ENCODE peak calls at places on chromosomes 16 and 17, in seven cellular contexts. One of them, this sample, is unnamed.

GRCh38 chr17:47934856-47935255 is 6.5 kb upstream of the PNPO start:
- DNase-seq in activated B cell treated with CpG ODN at 0.5 μM for 24 hours: no peak
- DNase-seq in fibroblast of mammary gland: peak; percentile 63
- DNase-seq in fibroblast of lung: no peak
- DNase-seq in D721Med: no peak
- DNase-seq in astrocyte of the cerebellum: no peak
- DNase-seq in Calu3: no peak
- DNase-seq in this sample: no peak

GRCh38 chr17:75654176-75654575 is 12.8 kb downstream of the RECQL5 start:
- DNase-seq in activated B cell treated with CpG ODN at 0.5 μM for 24 hours: no peak
- DNase-seq in fibroblast of mammary gland: peak; percentile 27
- DNase-seq in fibroblast of lung: peak; percentile 9
- DNase-seq in D721Med: no peak
- DNase-seq in astrocyte of the cerebellum: no peak
- DNase-seq in Calu3: no peak
- DNase-seq in this sample: no peak

GRCh38 chr17:40501499-40501911 is at the start of gene TNS4:
- DNase-seq in activated B cell treated with CpG ODN at 0.5 μM for 24 hours: no peak
- DNase-seq in fibroblast of mammary gland: no peak
- DNase-seq in fibroblast of lung: no peak
- DNase-seq in D721Med: no peak
- DNase-seq in astrocyte of the cerebellum: no peak
- DNase-seq in Calu3: no peak
- DNase-seq in this sample: no peak

GRCh38 chr16:24935336-24935735 is 79.8 kb downstream of the ARHGAP17 start:
- DNase-seq in activated B cell treated with CpG ODN at 0.5 μM for 24 hours: no peak
- DNase-seq in fibroblast of mammary gland: no peak
- DNase-seq in fibroblast of lung: no peak
- DNase-seq in D721Med: no peak
- DNase-seq in astrocyte of the cerebellum: no peak
- DNase-seq in Calu3: no peak
- DNase-seq in this sample: no peak

GRCh38 chr16:51164167-51164566 is 13.1 kb upstream of the SALL1 start:
- DNase-seq in activated B cell treated with CpG ODN at 0.5 μM for 24 hours: no peak
- DNase-seq in fibroblast of mammary gland: peak; percentile 69
- DNase-seq in fibroblast of lung: no peak
- DNase-seq in D721Med: no peak
- DNase-seq in astrocyte of the cerebellum: no peak
- DNase-seq in Calu3: peak; percentile 19
- DNase-seq in this sample: no peak

GRCh38 chr16:24152826-24153225 is 103.3 kb upstream of the CACNG3 start:
- DNase-seq in activated B cell treated with CpG ODN at 0.5 μM for 24 hours: no peak
- DNase-seq in fibroblast of mammary gland: no peak
- DNase-seq in fibroblast of lung: no peak
- DNase-seq in D721Med: no peak
- DNase-seq in astrocyte of the cerebellum: no peak
- DNase-seq in Calu3: no peak
- DNase-seq in this sample: no peak

GRCh38 chr16:48444574-48444973 is 59.4 kb upstream of the SIAH1 start:
- DNase-seq in activated B cell treated with CpG ODN at 0.5 μM for 24 hours: no peak
- DNase-seq in fibroblast of mammary gland: peak; percentile 97
- DNase-seq in fibroblast of lung: peak; percentile 93
- DNase-seq in D721Med: no peak
- DNase-seq in astrocyte of the cerebellum: peak; percentile 70
- DNase-seq in Calu3: peak; percentile 41
- DNase-seq in this sample: no peak

GRCh38 chr17:7341842-7342241 is 5.5 kb downstream of the ACAP1 start:
- DNase-seq in activated B cell treated with CpG ODN at 0.5 μM for 24 hours: no peak
- DNase-seq in fibroblast of mammary gland: no peak
- DNase-seq in fibroblast of lung: no peak
- DNase-seq in D721Med: no peak
- DNase-seq in astrocyte of the cerebellum: no peak
- DNase-seq in Calu3: no peak
- DNase-seq in this sample: no peak

GRCh38 chr17:73478768-73479424 is 165.3 kb downstream of the SDK2 start:
- DNase-seq in activated B cell treated with CpG ODN at 0.5 μM for 24 hours: no peak
- DNase-seq in fibroblast of mammary gland: no peak
- DNase-seq in fibroblast of lung: no peak
- DNase-seq in D721Med: no peak
- DNase-seq in astrocyte of the cerebellum: no peak
- DNase-seq in Calu3: peak; percentile 18
- DNase-seq in this sample: no peak

GRCh38 chr17:53032861-53033271 is 789.9 kb upstream of the KIF2B start:
- DNase-seq in activated B cell treated with CpG ODN at 0.5 μM for 24 hours: no peak
- DNase-seq in fibroblast of mammary gland: peak; percentile 3
- DNase-seq in fibroblast of lung: peak; percentile 50
- DNase-seq in D721Med: no peak
- DNase-seq in astrocyte of the cerebellum: peak; percentile 68
- DNase-seq in Calu3: peak; percentile 8
- DNase-seq in this sample: peak; percentile 0

GRCh38 chr17:73145641-73146040 is 19.2 kb upstream of the SSTR2 start:
- DNase-seq in activated B cell treated with CpG ODN at 0.5 μM for 24 hours: no peak
- DNase-seq in fibroblast of mammary gland: no peak
- DNase-seq in fibroblast of lung: no peak
- DNase-seq in D721Med: no peak
- DNase-seq in astrocyte of the cerebellum: no peak
- DNase-seq in Calu3: no peak
- DNase-seq in this sample: no peak

GRCh38 chr16:6545329-6545728 is 787.3 kb upstream of the RBFOX1 start:
- DNase-seq in activated B cell treated with CpG ODN at 0.5 μM for 24 hours: no peak
- DNase-seq in fibroblast of mammary gland: no peak
- DNase-seq in fibroblast of lung: no peak
- DNase-seq in D721Med: no peak
- DNase-seq in astrocyte of the cerebellum: no peak
- DNase-seq in Calu3: no peak
- DNase-seq in this sample: no peak

GRCh38 chr16:67663151-67663876 is 2.6 kb downstream of the PARD6A start:
- DNase-seq in activated B cell treated with CpG ODN at 0.5 μM for 24 hours: no peak
- DNase-seq in fibroblast of mammary gland: no peak
- DNase-seq in fibroblast of lung: no peak
- DNase-seq in D721Med: no peak
- DNase-seq in astrocyte of the cerebellum: no peak
- DNase-seq in Calu3: peak; percentile 50
- DNase-seq in this sample: no peak

GRCh38 chr16:68072038-68072695 is 13.0 kb upstream of the NFATC3 start:
- DNase-seq in activated B cell treated with CpG ODN at 0.5 μM for 24 hours: no peak
- DNase-seq in fibroblast of mammary gland: peak; percentile 89
- DNase-seq in fibroblast of lung: peak; percentile 31
- DNase-seq in D721Med: no peak
- DNase-seq in astrocyte of the cerebellum: no peak
- DNase-seq in Calu3: no peak
- DNase-seq in this sample: no peak

GRCh38 chr17:2931901-2932300 is 131.5 kb downstream of the OR1D5 start:
- DNase-seq in activated B cell treated with CpG ODN at 0.5 μM for 24 hours: no peak
- DNase-seq in fibroblast of mammary gland: no peak
- DNase-seq in fibroblast of lung: no peak
- DNase-seq in D721Med: no peak
- DNase-seq in astrocyte of the cerebellum: no peak
- DNase-seq in Calu3: no peak
- DNase-seq in this sample: no peak

GRCh38 chr16:11218324-11218962 is 37.6 kb downstream of the SOCS1 start:
- DNase-seq in activated B cell treated with CpG ODN at 0.5 μM for 24 hours: no peak
- DNase-seq in fibroblast of mammary gland: no peak
- DNase-seq in fibroblast of lung: no peak
- DNase-seq in D721Med: no peak
- DNase-seq in astrocyte of the cerebellum: no peak
- DNase-seq in Calu3: no peak
- DNase-seq in this sample: no peak

GRCh38 chr17:20156196-20157077 is 147.3 kb downstream of the SPECC1 start:
- DNase-seq in activated B cell treated with CpG ODN at 0.5 μM for 24 hours: peak; percentile 44
- DNase-seq in fibroblast of mammary gland: peak; percentile 7
- DNase-seq in fibroblast of lung: peak; percentile 31
- DNase-seq in D721Med: no peak
- DNase-seq in astrocyte of the cerebellum: no peak
- DNase-seq in Calu3: peak; percentile 65
- DNase-seq in this sample: peak; percentile 55

GRCh38 chr17:20154601-20155000 is 145.4 kb downstream of the SPECC1 start:
- DNase-seq in activated B cell treated with CpG ODN at 0.5 μM for 24 hours: no peak
- DNase-seq in fibroblast of mammary gland: no peak
- DNase-seq in fibroblast of lung: no peak
- DNase-seq in D721Med: no peak
- DNase-seq in astrocyte of the cerebellum: no peak
- DNase-seq in Calu3: no peak
- DNase-seq in this sample: no peak

GRCh38 chr17:20153231-20153630 is 144.1 kb downstream of the SPECC1 start:
- DNase-seq in activated B cell treated with CpG ODN at 0.5 μM for 24 hours: no peak
- DNase-seq in fibroblast of mammary gland: no peak
- DNase-seq in fibroblast of lung: no peak
- DNase-seq in D721Med: no peak
- DNase-seq in astrocyte of the cerebellum: no peak
- DNase-seq in Calu3: no peak
- DNase-seq in this sample: peak; percentile 18

GRCh38 chr17:20157078-20157360 is 147.9 kb downstream of the SPECC1 start:
- DNase-seq in activated B cell treated with CpG ODN at 0.5 μM for 24 hours: no peak
- DNase-seq in fibroblast of mammary gland: no peak
- DNase-seq in fibroblast of lung: no peak
- DNase-seq in D721Med: no peak
- DNase-seq in astrocyte of the cerebellum: no peak
- DNase-seq in Calu3: no peak
- DNase-seq in this sample: no peak

GRCh38 chr17:20155258-20156195 is 146.4 kb downstream of the SPECC1 start:
- DNase-seq in activated B cell treated with CpG ODN at 0.5 μM for 24 hours: peak; percentile 99
- DNase-seq in fibroblast of mammary gland: peak; percentile 86
- DNase-seq in fibroblast of lung: peak; percentile 90
- DNase-seq in D721Med: peak; percentile 94
- DNase-seq in astrocyte of the cerebellum: peak; percentile 90
- DNase-seq in Calu3: peak; percentile 97
- DNase-seq in this sample: peak; percentile 99
- TF ChIP-seq CTCF in activated B cell treated with CpG ODN at 0.5 μM for 24 hours: no peak
- TF ChIP-seq CTCF in fibroblast of mammary gland: no peak
- TF ChIP-seq CTCF in fibroblast of lung: no peak
- TF ChIP-seq CTCF in D721Med: no peak
- TF ChIP-seq CTCF in astrocyte of the cerebellum: no peak
- TF ChIP-seq CTCF in Calu3: no peak
- TF ChIP-seq CTCF in this sample: no peak

GRCh38 chr17:32962320-32962707 is 29.3 kb upstream of the SPACA3 start:
- DNase-seq in activated B cell treated with CpG ODN at 0.5 μM for 24 hours: no peak
- DNase-seq in fibroblast of mammary gland: no peak
- DNase-seq in fibroblast of lung: no peak
- DNase-seq in D721Med: no peak
- DNase-seq in astrocyte of the cerebellum: no peak
- DNase-seq in Calu3: no peak
- DNase-seq in this sample: no peak

GRCh38 chr17:32970281-32970680 is 21.4 kb upstream of the SPACA3 start:
- DNase-seq in activated B cell treated with CpG ODN at 0.5 μM for 24 hours: no peak
- DNase-seq in fibroblast of mammary gland: peak; percentile 89
- DNase-seq in fibroblast of lung: no peak
- DNase-seq in D721Med: no peak
- DNase-seq in astrocyte of the cerebellum: no peak
- DNase-seq in Calu3: no peak
- DNase-seq in this sample: peak; percentile 77

GRCh38 chr17:32960815-32961214 is 30.8 kb upstream of the SPACA3 start:
- DNase-seq in activated B cell treated with CpG ODN at 0.5 μM for 24 hours: no peak
- DNase-seq in fibroblast of mammary gland: peak; percentile 37
- DNase-seq in fibroblast of lung: no peak
- DNase-seq in D721Med: no peak
- DNase-seq in astrocyte of the cerebellum: no peak
- DNase-seq in Calu3: no peak
- DNase-seq in this sample: no peak

DNA sequence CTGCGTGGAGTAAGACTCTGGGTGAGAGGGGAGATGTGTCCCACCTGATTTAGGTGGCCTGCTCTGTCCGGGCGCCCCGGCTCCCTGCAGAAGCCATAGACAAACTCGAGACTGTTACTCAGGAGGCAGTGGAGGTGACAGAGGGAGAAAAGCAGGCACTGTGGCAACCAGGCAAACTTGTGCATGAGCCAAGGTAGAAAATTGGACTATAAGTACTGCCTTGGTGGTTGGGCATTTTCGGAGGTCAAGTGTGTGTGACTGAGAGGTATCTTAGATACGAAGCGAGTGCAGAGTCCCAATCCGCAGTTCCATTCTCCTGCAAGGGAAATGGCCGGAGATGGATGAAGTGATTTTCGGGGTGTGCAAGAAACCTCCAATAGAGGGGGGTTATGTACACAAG is 27.1 kb upstream of the SPACA3 start:
- DNase-seq in activated B cell treated with CpG ODN at 0.5 μM for 24 hours: no peak
- DNase-seq in fibroblast of mammary gland: no peak
- DNase-seq in fibroblast of lung: no peak
- DNase-seq in D721Med: no peak
- DNase-seq in astrocyte of the cerebellum: no peak
- DNase-seq in Calu3: no peak
- DNase-seq in this sample: no peak
- TF ChIP-seq CTCF in activated B cell treated with CpG ODN at 0.5 μM for 24 hours: no peak
- TF ChIP-seq CTCF in fibroblast of mammary gland: no peak
- TF ChIP-seq CTCF in fibroblast of lung: no peak
- TF ChIP-seq CTCF in D721Med: no peak
- TF ChIP-seq CTCF in astrocyte of the cerebellum: no peak
- TF ChIP-seq CTCF in Calu3: no peak
- TF ChIP-seq CTCF in this sample: no peak

DNA sequence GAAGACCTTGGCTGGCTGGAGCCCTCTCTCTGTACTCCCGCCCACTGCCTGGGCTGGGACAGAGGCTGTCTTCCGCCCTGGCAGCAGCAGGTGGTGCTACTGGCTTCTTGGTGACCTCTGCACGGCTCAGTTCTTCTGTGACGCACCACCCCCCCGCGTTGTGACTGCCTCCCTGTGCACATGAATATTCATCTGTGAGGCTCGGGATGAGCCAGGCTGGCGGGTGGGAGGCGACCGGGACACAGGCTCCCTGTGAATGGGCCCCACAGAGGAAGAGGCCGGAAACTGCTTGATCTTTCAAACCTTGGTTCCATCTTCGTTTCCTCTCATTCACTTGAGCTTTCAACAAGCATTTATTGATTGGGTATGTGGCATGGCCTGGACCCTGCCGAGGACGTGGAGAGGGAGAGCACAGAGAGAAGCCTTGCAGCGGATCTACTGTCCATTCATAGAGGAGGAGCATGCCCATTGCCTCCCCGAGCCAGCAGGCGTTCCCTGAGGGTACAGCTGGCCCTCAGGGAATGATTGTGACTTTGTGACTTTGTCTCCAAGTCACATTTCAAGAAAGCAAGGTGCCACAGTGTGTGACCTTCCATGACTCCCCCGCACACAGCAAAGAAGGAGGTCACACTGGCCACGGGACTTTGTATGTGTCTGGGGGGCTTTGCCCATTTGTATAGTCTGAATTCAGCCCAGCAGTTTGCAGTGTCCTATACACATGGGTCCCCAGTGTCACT is 45.0 kb downstream of the B9D1 start:
- DNase-seq in activated B cell treated with CpG ODN at 0.5 μM for 24 hours: no peak
- DNase-seq in fibroblast of mammary gland: peak; percentile 84
- DNase-seq in fibroblast of lung: peak; percentile 73
- DNase-seq in D721Med: no peak
- DNase-seq in astrocyte of the cerebellum: peak; percentile 75
- DNase-seq in Calu3: no peak
- DNase-seq in this sample: peak; percentile 68
- TF ChIP-seq CTCF in activated B cell treated with CpG ODN at 0.5 μM for 24 hours: no peak
- TF ChIP-seq CTCF in fibroblast of mammary gland: peak; percentile 24
- TF ChIP-seq CTCF in fibroblast of lung: peak; percentile 2
- TF ChIP-seq CTCF in D721Med: no peak
- TF ChIP-seq CTCF in astrocyte of the cerebellum: peak; percentile 24
- TF ChIP-seq CTCF in Calu3: no peak
- TF ChIP-seq CTCF in this sample: peak; percentile 40

DNA sequence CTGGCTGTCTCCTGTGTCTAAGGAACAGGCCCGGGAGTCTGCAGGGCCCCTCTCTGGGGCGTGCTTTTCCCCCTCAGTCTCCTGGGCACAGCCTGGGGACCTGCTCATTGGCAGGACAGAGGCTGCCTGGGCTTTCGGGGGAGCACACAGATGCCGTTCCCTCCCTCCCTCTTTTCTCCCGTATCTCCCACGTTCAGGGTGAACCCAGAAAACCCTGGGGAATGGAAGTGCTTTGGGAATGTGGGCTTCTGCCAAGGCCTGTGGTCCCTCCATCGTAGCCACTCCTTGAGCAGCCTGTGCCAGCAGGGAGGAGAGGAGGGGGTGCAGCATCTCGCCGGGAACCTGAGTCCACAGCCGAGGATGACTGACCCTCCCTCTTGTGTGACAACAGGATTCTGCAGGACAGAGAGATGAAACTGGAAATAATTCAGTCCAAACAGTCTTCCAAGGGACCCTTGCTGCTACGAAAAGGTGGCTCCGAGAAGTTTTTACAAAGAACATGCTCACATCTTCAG is 52.0 kb downstream of the RNF213 start:
- DNase-seq in activated B cell treated with CpG ODN at 0.5 μM for 24 hours: no peak
- DNase-seq in fibroblast of mammary gland: no peak
- DNase-seq in fibroblast of lung: no peak
- DNase-seq in D721Med: no peak
- DNase-seq in astrocyte of the cerebellum: no peak
- DNase-seq in Calu3: no peak
- DNase-seq in this sample: no peak
- TF ChIP-seq CTCF in activated B cell treated with CpG ODN at 0.5 μM for 24 hours: no peak
- TF ChIP-seq CTCF in fibroblast of mammary gland: no peak
- TF ChIP-seq CTCF in fibroblast of lung: no peak
- TF ChIP-seq CTCF in D721Med: no peak
- TF ChIP-seq CTCF in astrocyte of the cerebellum: no peak
- TF ChIP-seq CTCF in Calu3: no peak
- TF ChIP-seq CTCF in this sample: no peak